ENCODE peak calls at places on chromosome 16, in eight cellular contexts. One of them, this sample, is unnamed.

GRCh38 chr16:81463296-81463890 is 18.8 kb downstream of the CMIP start:
- DNase-seq in IMR-90: no peak
- DNase-seq in cardiac muscle cell: no peak
- DNase-seq in SJSA1: no peak
- DNase-seq in NB4: no peak
- DNase-seq in stomach: no peak
- DNase-seq in left ventricle myocardium inferior: no peak
- DNase-seq in epithelial cell of esophagus: no peak
- DNase-seq in this sample: peak; percentile 57

GRCh38 chr16:86210403-86211193 is 299.7 kb upstream of the FOXF1 start:
- DNase-seq in IMR-90: no peak
- DNase-seq in cardiac muscle cell: no peak
- DNase-seq in SJSA1: no peak
- DNase-seq in NB4: no peak
- DNase-seq in stomach: no peak
- DNase-seq in left ventricle myocardium inferior: no peak
- DNase-seq in epithelial cell of esophagus: no peak
- DNase-seq in this sample: no peak

GRCh38 chr16:66409156-66409555 is 17.9 kb upstream of the BEAN1 start:
- DNase-seq in IMR-90: peak; percentile 69
- DNase-seq in cardiac muscle cell: no peak
- DNase-seq in SJSA1: peak; percentile 26
- DNase-seq in NB4: no peak
- DNase-seq in stomach: no peak
- DNase-seq in left ventricle myocardium inferior: no peak
- DNase-seq in epithelial cell of esophagus: peak; percentile 83
- DNase-seq in this sample: peak; percentile 75

GRCh38 chr16:4676826-4677225 is 16.5 kb upstream of the NUDT16L1 start:
- DNase-seq in IMR-90: no peak
- DNase-seq in cardiac muscle cell: no peak
- DNase-seq in SJSA1: no peak
- DNase-seq in NB4: no peak
- DNase-seq in stomach: no peak
- DNase-seq in left ventricle myocardium inferior: peak; percentile 69
- DNase-seq in epithelial cell of esophagus: no peak
- DNase-seq in this sample: no peak

GRCh38 chr16:4081577-4082021 is 34.6 kb downstream of the ADCY9 start:
- DNase-seq in IMR-90: peak; percentile 49
- DNase-seq in cardiac muscle cell: no peak
- DNase-seq in SJSA1: no peak
- DNase-seq in NB4: no peak
- DNase-seq in stomach: no peak
- DNase-seq in left ventricle myocardium inferior: no peak
- DNase-seq in epithelial cell of esophagus: no peak
- DNase-seq in this sample: no peak

GRCh38 chr16:52469775-52470174 is 77.2 kb downstream of the TOX3 start:
- DNase-seq in IMR-90: no peak
- DNase-seq in cardiac muscle cell: no peak
- DNase-seq in SJSA1: peak; percentile 21
- DNase-seq in NB4: no peak
- DNase-seq in stomach: no peak
- DNase-seq in left ventricle myocardium inferior: no peak
- DNase-seq in epithelial cell of esophagus: peak; percentile 37
- DNase-seq in this sample: peak; percentile 13

GRCh38 chr16:67563708-67564468 is 1.6 kb downstream of the CTCF start:
- DNase-seq in IMR-90: peak; percentile 88
- DNase-seq in cardiac muscle cell: peak; percentile 35
- DNase-seq in SJSA1: peak; percentile 47
- DNase-seq in NB4: peak; percentile 82
- DNase-seq in stomach: peak; percentile 46
- DNase-seq in left ventricle myocardium inferior: no peak
- DNase-seq in epithelial cell of esophagus: peak; percentile 88
- DNase-seq in this sample: peak; percentile 36

GRCh38 chr16:1550061-1550460 is 16.6 kb downstream of the TMEM204 start:
- DNase-seq in IMR-90: no peak
- DNase-seq in cardiac muscle cell: peak; percentile 17
- DNase-seq in SJSA1: no peak
- DNase-seq in NB4: no peak
- DNase-seq in stomach: no peak
- DNase-seq in left ventricle myocardium inferior: no peak
- DNase-seq in epithelial cell of esophagus: no peak
- DNase-seq in this sample: no peak

GRCh38 chr16:30649725-30650368 is 913 bp upstream of the PRR14 start:
- DNase-seq in IMR-90: no peak
- DNase-seq in cardiac muscle cell: no peak
- DNase-seq in SJSA1: no peak
- DNase-seq in NB4: peak; percentile 45
- DNase-seq in stomach: no peak
- DNase-seq in left ventricle myocardium inferior: no peak
- DNase-seq in epithelial cell of esophagus: no peak
- DNase-seq in this sample: no peak

GRCh38 chr16:19804538-19805323 is 79.9 kb downstream of the GPRC5B start:
- DNase-seq in IMR-90: no peak
- DNase-seq in cardiac muscle cell: no peak
- DNase-seq in SJSA1: no peak
- DNase-seq in NB4: peak; percentile 54
- DNase-seq in stomach: peak; percentile 77
- DNase-seq in left ventricle myocardium inferior: peak; percentile 71
- DNase-seq in epithelial cell of esophagus: peak; percentile 52
- DNase-seq in this sample: no peak

GRCh38 chr16:76910931-76911330 is 280.1 kb upstream of the MON1B start:
- DNase-seq in IMR-90: peak; percentile 60
- DNase-seq in cardiac muscle cell: no peak
- DNase-seq in SJSA1: no peak
- DNase-seq in NB4: peak; percentile 11
- DNase-seq in stomach: no peak
- DNase-seq in left ventricle myocardium inferior: no peak
- DNase-seq in epithelial cell of esophagus: peak; percentile 70
- DNase-seq in this sample: no peak

GRCh38 chr16:88713568-88714419 is 7.5 kb downstream of the CTU2 start:
- DNase-seq in IMR-90: peak; percentile 41
- DNase-seq in cardiac muscle cell: no peak
- DNase-seq in SJSA1: no peak
- DNase-seq in NB4: no peak
- DNase-seq in stomach: peak; percentile 40
- DNase-seq in left ventricle myocardium inferior: no peak
- DNase-seq in epithelial cell of esophagus: peak; percentile 62
- DNase-seq in this sample: no peak

GRCh38 chr16:54806378-54806777 is 124.3 kb upstream of the IRX5 start:
- DNase-seq in IMR-90: no peak
- DNase-seq in cardiac muscle cell: peak; percentile 32
- DNase-seq in SJSA1: no peak
- DNase-seq in NB4: no peak
- DNase-seq in stomach: no peak
- DNase-seq in left ventricle myocardium inferior: no peak
- DNase-seq in epithelial cell of esophagus: no peak
- DNase-seq in this sample: no peak

GRCh38 chr16:74625500-74626350 is 18.8 kb upstream of the GLG1 start:
- DNase-seq in IMR-90: no peak
- DNase-seq in cardiac muscle cell: no peak
- DNase-seq in SJSA1: no peak
- DNase-seq in NB4: no peak
- DNase-seq in stomach: peak; percentile 3
- DNase-seq in left ventricle myocardium inferior: no peak
- DNase-seq in epithelial cell of esophagus: no peak
- DNase-seq in this sample: no peak

GRCh38 chr16:58638148-58639036 is 8.8 kb upstream of the CNOT1 start:
- DNase-seq in IMR-90: peak; percentile 91
- DNase-seq in cardiac muscle cell: no peak
- DNase-seq in SJSA1: peak; percentile 29
- DNase-seq in NB4: peak; percentile 38
- DNase-seq in stomach: peak; percentile 45
- DNase-seq in left ventricle myocardium inferior: peak; percentile 26
- DNase-seq in epithelial cell of esophagus: peak; percentile 90
- DNase-seq in this sample: peak; percentile 57

GRCh38 chr16:89770367-89770766 is 46.1 kb downstream of the FANCA start:
- DNase-seq in IMR-90: no peak
- DNase-seq in cardiac muscle cell: no peak
- DNase-seq in SJSA1: no peak
- DNase-seq in NB4: no peak
- DNase-seq in stomach: no peak
- DNase-seq in left ventricle myocardium inferior: no peak
- DNase-seq in epithelial cell of esophagus: no peak
- DNase-seq in this sample: no peak

GRCh38 chr16:89759742-89760366 is 38.5 kb downstream of the ZNF276 start:
- DNase-seq in IMR-90: no peak
- DNase-seq in cardiac muscle cell: no peak
- DNase-seq in SJSA1: no peak
- DNase-seq in NB4: no peak
- DNase-seq in stomach: no peak
- DNase-seq in left ventricle myocardium inferior: no peak
- DNase-seq in epithelial cell of esophagus: no peak
- DNase-seq in this sample: no peak

GRCh38 chr16:89761304-89761922 is 40.1 kb downstream of the ZNF276 start:
- DNase-seq in IMR-90: no peak
- DNase-seq in cardiac muscle cell: no peak
- DNase-seq in SJSA1: no peak
- DNase-seq in NB4: no peak
- DNase-seq in stomach: no peak
- DNase-seq in left ventricle myocardium inferior: no peak
- DNase-seq in epithelial cell of esophagus: no peak
- DNase-seq in this sample: no peak

GRCh38 chr16:89764711-89765201 is 43.4 kb downstream of the ZNF276 start:
- DNase-seq in IMR-90: no peak
- DNase-seq in cardiac muscle cell: no peak
- DNase-seq in SJSA1: no peak
- DNase-seq in NB4: peak; percentile 98
- DNase-seq in stomach: peak; percentile 86
- DNase-seq in left ventricle myocardium inferior: no peak
- DNase-seq in epithelial cell of esophagus: no peak
- DNase-seq in this sample: no peak

GRCh38 chr16:89765292-89765810 is 44.0 kb downstream of the ZNF276 start:
- DNase-seq in IMR-90: no peak
- DNase-seq in cardiac muscle cell: no peak
- DNase-seq in SJSA1: no peak
- DNase-seq in NB4: no peak
- DNase-seq in stomach: no peak
- DNase-seq in left ventricle myocardium inferior: no peak
- DNase-seq in epithelial cell of esophagus: no peak
- DNase-seq in this sample: no peak
- H3K4me3 ChIP-seq in IMR-90: no peak overlapping the region
- H3K4me3 ChIP-seq in cardiac muscle cell: no peak overlapping the region
- H3K4me3 ChIP-seq in SJSA1: no peak overlapping the region
- H3K4me3 ChIP-seq in NB4: peak overlapping the region; percentile 28
- H3K4me3 ChIP-seq in stomach: peak overlapping the region; percentile 29
- H3K4me3 ChIP-seq in left ventricle myocardium inferior: no peak overlapping the region
- H3K4me3 ChIP-seq in epithelial cell of esophagus: no peak overlapping the region
- H3K4me3 ChIP-seq in this sample: no peak overlapping the region

DNA sequence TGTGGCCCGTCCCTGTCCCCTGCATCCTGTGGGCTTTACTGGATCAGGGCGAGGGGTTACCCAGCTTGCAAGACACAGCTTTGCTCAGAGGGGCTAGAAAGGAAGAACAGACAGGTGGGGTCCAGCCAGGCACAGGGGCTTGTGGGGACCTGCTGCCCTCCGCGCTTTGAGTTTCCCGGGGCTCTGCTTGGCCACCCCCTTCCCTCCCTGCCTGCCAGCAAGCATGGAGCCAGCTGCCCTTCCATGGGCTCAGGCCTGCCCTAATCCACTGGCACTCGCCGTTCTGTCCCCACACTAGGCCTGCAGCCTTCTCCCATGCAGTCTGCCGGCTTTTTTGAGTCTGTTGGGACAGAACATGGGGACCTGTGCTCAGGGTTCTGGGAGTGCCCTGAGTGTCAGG is 3.4 kb downstream of the SNN start:
- DNase-seq in IMR-90: no peak
- DNase-seq in cardiac muscle cell: no peak
- DNase-seq in SJSA1: no peak
- DNase-seq in NB4: no peak
- DNase-seq in stomach: no peak
- DNase-seq in left ventricle myocardium inferior: no peak
- DNase-seq in epithelial cell of esophagus: no peak
- DNase-seq in this sample: no peak
- H3K4me3 ChIP-seq in IMR-90: no peak overlapping the region
- H3K4me3 ChIP-seq in cardiac muscle cell: no peak overlapping the region
- H3K4me3 ChIP-seq in SJSA1: no peak overlapping the region
- H3K4me3 ChIP-seq in NB4: no peak overlapping the region
- H3K4me3 ChIP-seq in stomach: no peak overlapping the region
- H3K4me3 ChIP-seq in left ventricle myocardium inferior: no peak overlapping the region
- H3K4me3 ChIP-seq in epithelial cell of esophagus: no peak overlapping the region
- H3K4me3 ChIP-seq in this sample: no peak overlapping the region

GRCh38 chr16:8716052-8716451 is 41.6 kb downstream of the ABAT start:
- DNase-seq in IMR-90: no peak
- DNase-seq in cardiac muscle cell: no peak
- DNase-seq in SJSA1: no peak
- DNase-seq in NB4: no peak
- DNase-seq in stomach: no peak
- DNase-seq in left ventricle myocardium inferior: no peak
- DNase-seq in epithelial cell of esophagus: no peak
- DNase-seq in this sample: no peak

GRCh38 chr16:8716592-8716991 is 42.2 kb downstream of the ABAT start:
- DNase-seq in IMR-90: peak; percentile 57
- DNase-seq in cardiac muscle cell: no peak
- DNase-seq in SJSA1: no peak
- DNase-seq in NB4: peak; percentile 16
- DNase-seq in stomach: no peak
- DNase-seq in left ventricle myocardium inferior: no peak
- DNase-seq in epithelial cell of esophagus: peak; percentile 97
- DNase-seq in this sample: no peak

GRCh38 chr16:8714143-8714542 is 39.7 kb downstream of the ABAT start:
- DNase-seq in IMR-90: no peak
- DNase-seq in cardiac muscle cell: peak; percentile 29
- DNase-seq in SJSA1: no peak
- DNase-seq in NB4: no peak
- DNase-seq in stomach: no peak
- DNase-seq in left ventricle myocardium inferior: no peak
- DNase-seq in epithelial cell of esophagus: no peak
- DNase-seq in this sample: no peak

GRCh38 chr16:8712589-8713361 is 38.4 kb downstream of the ABAT start:
- DNase-seq in IMR-90: no peak
- DNase-seq in cardiac muscle cell: no peak
- DNase-seq in SJSA1: no peak
- DNase-seq in NB4: no peak
- DNase-seq in stomach: no peak
- DNase-seq in left ventricle myocardium inferior: no peak
- DNase-seq in epithelial cell of esophagus: no peak
- DNase-seq in this sample: no peak

DNA sequence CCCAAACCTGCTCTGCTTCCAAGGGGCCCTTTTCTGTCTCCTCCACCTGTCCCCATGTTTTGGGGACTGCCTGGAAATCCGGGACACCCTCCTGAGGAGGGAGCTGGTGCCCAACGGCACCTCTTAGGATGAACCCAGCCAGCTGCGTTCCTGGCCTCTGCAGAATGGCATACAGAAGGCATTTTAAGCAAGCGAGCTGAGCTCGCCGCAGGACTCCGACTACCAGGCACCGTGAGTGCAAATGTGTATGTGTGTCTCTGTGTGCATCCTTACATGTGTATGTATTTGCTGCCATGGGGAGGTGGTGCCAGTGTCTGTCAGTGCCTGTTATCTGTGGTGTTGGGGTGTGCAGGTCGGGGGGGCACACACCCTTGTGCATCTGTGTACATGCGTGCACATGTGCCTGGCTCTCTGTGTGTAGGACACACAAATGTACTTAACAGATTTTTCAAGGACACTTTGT is 39.2 kb downstream of the ABAT start:
- DNase-seq in IMR-90: no peak
- DNase-seq in cardiac muscle cell: no peak
- DNase-seq in SJSA1: no peak
- DNase-seq in NB4: no peak
- DNase-seq in stomach: no peak
- DNase-seq in left ventricle myocardium inferior: no peak
- DNase-seq in epithelial cell of esophagus: no peak
- DNase-seq in this sample: no peak
- H3K4me3 ChIP-seq in IMR-90: no peak overlapping the region
- H3K4me3 ChIP-seq in cardiac muscle cell: no peak overlapping the region
- H3K4me3 ChIP-seq in SJSA1: no peak overlapping the region
- H3K4me3 ChIP-seq in NB4: no peak overlapping the region
- H3K4me3 ChIP-seq in stomach: no peak overlapping the region
- H3K4me3 ChIP-seq in left ventricle myocardium inferior: no peak overlapping the region
- H3K4me3 ChIP-seq in epithelial cell of esophagus: no peak overlapping the region
- H3K4me3 ChIP-seq in this sample: no peak overlapping the region

GRCh38 chr16:83925957-83926725 is 26.9 kb upstream of the OSGIN1 start:
- DNase-seq in IMR-90: no peak
- DNase-seq in cardiac muscle cell: no peak
- DNase-seq in SJSA1: no peak
- DNase-seq in NB4: no peak
- DNase-seq in stomach: no peak
- DNase-seq in left ventricle myocardium inferior: peak; percentile 15
- DNase-seq in epithelial cell of esophagus: no peak
- DNase-seq in this sample: no peak
- H3K4me3 ChIP-seq in IMR-90: no peak overlapping the region
- H3K4me3 ChIP-seq in cardiac muscle cell: no peak overlapping the region
- H3K4me3 ChIP-seq in SJSA1: no peak overlapping the region
- H3K4me3 ChIP-seq in NB4: no peak overlapping the region
- H3K4me3 ChIP-seq in stomach: no peak overlapping the region
- H3K4me3 ChIP-seq in left ventricle myocardium inferior: no peak overlapping the region
- H3K4me3 ChIP-seq in epithelial cell of esophagus: no peak overlapping the region
- H3K4me3 ChIP-seq in this sample: no peak overlapping the region

This sample was measured in astrocyte of the cerebellum.